ENCODE peak calls at places on chromosomes 12 and 14, in five cellular contexts. One of them, this sample, is unnamed.

GRCh38 chr12:15446798-15447197 is 124.5 kb downstream of the PTPRO start:
- DNase-seq in lower leg skin: no peak
- DNase-seq in GM06990: no peak
- DNase-seq in tibial artery: no peak
- DNase-seq in CD4-positive, alpha-beta T cell: no peak
- DNase-seq in this sample: no peak

GRCh38 chr14:51321036-51321435 is 81.0 kb downstream of the TMX1 start:
- DNase-seq in CD4-positive, alpha-beta T cell: no peak
- DNase-seq in GM06990: no peak
- DNase-seq in lower leg skin: no peak
- DNase-seq in tibial artery: no peak
- DNase-seq in this sample: no peak

GRCh38 chr14:57061009-57061711 is 207.5 kb downstream of the EXOC5 start:
- DNase-seq in GM06990: no peak
- DNase-seq in tibial artery: no peak
- DNase-seq in lower leg skin: no peak
- DNase-seq in CD4-positive, alpha-beta T cell: no peak
- DNase-seq in this sample: no peak

GRCh38 chr12:54167500-54167896 is 21.3 kb downstream of the SMUG1 start:
- DNase-seq in GM06990: no peak
- DNase-seq in lower leg skin: no peak
- DNase-seq in CD4-positive, alpha-beta T cell: no peak
- DNase-seq in tibial artery: no peak
- DNase-seq in this sample: no peak

GRCh38 chr14:68397371-68397779 is 395.5 kb downstream of the ZFP36L1 start:
- DNase-seq in tibial artery: peak
- DNase-seq in lower leg skin: peak
- DNase-seq in CD4-positive, alpha-beta T cell: no peak
- DNase-seq in GM06990: no peak
- DNase-seq in this sample: no peak

GRCh38 chr12:121829250-121829918 is 25.6 kb downstream of the SETD1B start:
- DNase-seq in CD4-positive, alpha-beta T cell: no peak
- DNase-seq in tibial artery: no peak
- DNase-seq in lower leg skin: no peak
- DNase-seq in GM06990: no peak
- DNase-seq in this sample: no peak

GRCh38 chr12:120007272-120007671 is 18.2 kb downstream of the BICDL1 start:
- DNase-seq in lower leg skin: no peak
- DNase-seq in CD4-positive, alpha-beta T cell: peak
- DNase-seq in tibial artery: no peak
- DNase-seq in GM06990: peak
- DNase-seq in this sample: no peak

GRCh38 chr12:52616680-52617402 is 1.5 kb downstream of the KRT73 start:
- DNase-seq in GM06990: no peak
- DNase-seq in lower leg skin: no peak
- DNase-seq in CD4-positive, alpha-beta T cell: no peak
- DNase-seq in tibial artery: no peak
- DNase-seq in this sample: no peak

GRCh38 chr14:73240816-73241480 is 3.6 kb downstream of the PAPLN start:
- DNase-seq in tibial artery: no peak
- DNase-seq in CD4-positive, alpha-beta T cell: no peak
- DNase-seq in lower leg skin: no peak
- DNase-seq in GM06990: no peak
- DNase-seq in this sample: no peak

GRCh38 chr12:25615119-25615518 is 62.0 kb upstream of the LMNTD1 start:
- DNase-seq in CD4-positive, alpha-beta T cell: no peak
- DNase-seq in GM06990: no peak
- DNase-seq in tibial artery: no peak
- DNase-seq in lower leg skin: no peak
- DNase-seq in this sample: no peak

GRCh38 chr14:22850944-22851790 is 14.8 kb downstream of the MMP14 start:
- DNase-seq in GM06990: no peak
- DNase-seq in CD4-positive, alpha-beta T cell: no peak
- DNase-seq in tibial artery: peak
- DNase-seq in lower leg skin: peak
- DNase-seq in this sample: no peak

GRCh38 chr12:19186722-19187661 is 57.5 kb downstream of the PLEKHA5 start:
- DNase-seq in GM06990: peak
- DNase-seq in CD4-positive, alpha-beta T cell: no peak
- DNase-seq in lower leg skin: no peak
- DNase-seq in tibial artery: no peak
- DNase-seq in this sample: no peak

GRCh38 chr12:106018286-106018685 is 120.5 kb downstream of the NUAK1 start:
- DNase-seq in lower leg skin: no peak
- DNase-seq in GM06990: no peak
- DNase-seq in tibial artery: no peak
- DNase-seq in CD4-positive, alpha-beta T cell: no peak
- DNase-seq in this sample: no peak

GRCh38 chr14:80077262-80077661 is 134.0 kb downstream of the DIO2 start:
- DNase-seq in CD4-positive, alpha-beta T cell: no peak
- DNase-seq in tibial artery: no peak
- DNase-seq in GM06990: no peak
- DNase-seq in lower leg skin: no peak
- DNase-seq in this sample: no peak

GRCh38 chr12:76143343-76144252 is 59.1 kb upstream of the NAP1L1 start:
- DNase-seq in lower leg skin: no peak
- DNase-seq in GM06990: peak
- DNase-seq in tibial artery: no peak
- DNase-seq in CD4-positive, alpha-beta T cell: no peak
- DNase-seq in this sample: no peak

DNA sequence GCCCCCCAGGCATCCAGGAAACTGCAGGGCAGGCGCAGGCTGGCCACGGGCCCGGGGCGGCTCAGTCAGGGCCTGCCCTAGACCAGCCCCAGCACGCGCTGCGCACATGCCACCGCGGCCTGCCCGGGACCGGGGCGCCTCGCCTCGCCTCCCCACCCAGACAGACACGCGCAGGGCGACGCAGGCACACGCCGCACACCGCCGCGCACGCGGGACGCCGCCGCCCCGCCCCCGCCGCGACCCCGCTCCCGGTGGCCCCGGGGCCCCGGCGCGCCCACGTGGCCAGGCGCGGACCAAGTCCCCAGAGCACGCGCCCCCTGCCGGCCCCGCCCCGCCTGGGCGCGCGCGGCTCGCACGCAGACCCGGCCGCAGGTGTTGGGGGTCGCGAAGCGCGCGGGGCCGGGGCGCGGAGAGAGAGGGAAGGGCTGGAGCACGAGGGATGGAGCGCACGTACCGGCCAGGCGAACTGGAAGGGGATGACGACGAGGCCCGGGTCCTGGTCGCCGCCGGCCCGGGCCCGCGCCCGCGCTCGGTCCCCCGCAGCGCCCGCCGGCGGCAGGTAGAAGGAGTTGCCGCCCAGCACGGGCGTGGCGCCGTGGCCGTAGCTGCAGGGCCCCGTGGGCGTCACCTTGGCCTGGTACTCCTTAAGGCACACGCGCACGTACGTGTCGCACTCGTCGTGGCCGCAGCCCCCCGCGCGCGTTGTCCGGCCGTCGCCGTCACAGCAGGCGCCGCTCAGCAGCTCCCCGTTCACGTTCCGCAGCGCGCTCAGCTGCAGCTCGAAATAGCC is 1.1 kb downstream of the JAG2 start:
- DNase-seq in lower leg skin: no peak
- DNase-seq in GM06990: peak
- DNase-seq in tibial artery: no peak
- DNase-seq in CD4-positive, alpha-beta T cell: no peak
- DNase-seq in this sample: no peak
- TF ChIP-seq CTCF in lower leg skin: no peak
- TF ChIP-seq CTCF in GM06990: no peak
- TF ChIP-seq CTCF in tibial artery: no peak
- TF ChIP-seq CTCF in CD4-positive, alpha-beta T cell: no peak
- TF ChIP-seq CTCF in this sample: peak

DNA sequence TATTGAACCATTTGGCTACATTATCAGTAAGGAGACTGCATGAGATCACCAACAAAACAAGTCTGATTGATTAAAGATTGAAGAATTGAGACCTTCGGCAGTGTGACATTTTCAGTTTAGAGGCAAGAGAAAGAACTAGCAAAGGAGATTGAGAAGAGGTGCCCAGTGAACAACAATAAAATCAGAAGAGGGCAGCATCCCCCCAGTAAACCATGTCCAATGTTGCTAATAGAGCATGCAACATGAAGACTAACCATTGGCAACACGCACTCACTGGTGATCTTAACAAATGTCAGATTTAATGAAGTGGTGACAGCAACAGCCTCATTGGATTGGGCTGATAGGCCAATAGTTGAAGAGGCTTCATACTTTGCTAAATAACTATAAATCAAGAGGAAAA is 20.7 kb upstream of the TAS2R14 start:
- DNase-seq in CD4-positive, alpha-beta T cell: no peak
- DNase-seq in tibial artery: no peak
- DNase-seq in GM06990: no peak
- DNase-seq in lower leg skin: no peak
- DNase-seq in this sample: no peak
- TF ChIP-seq CTCF in CD4-positive, alpha-beta T cell: no peak
- TF ChIP-seq CTCF in tibial artery: no peak
- TF ChIP-seq CTCF in GM06990: no peak
- TF ChIP-seq CTCF in lower leg skin: no peak
- TF ChIP-seq CTCF in this sample: no peak

DNA sequence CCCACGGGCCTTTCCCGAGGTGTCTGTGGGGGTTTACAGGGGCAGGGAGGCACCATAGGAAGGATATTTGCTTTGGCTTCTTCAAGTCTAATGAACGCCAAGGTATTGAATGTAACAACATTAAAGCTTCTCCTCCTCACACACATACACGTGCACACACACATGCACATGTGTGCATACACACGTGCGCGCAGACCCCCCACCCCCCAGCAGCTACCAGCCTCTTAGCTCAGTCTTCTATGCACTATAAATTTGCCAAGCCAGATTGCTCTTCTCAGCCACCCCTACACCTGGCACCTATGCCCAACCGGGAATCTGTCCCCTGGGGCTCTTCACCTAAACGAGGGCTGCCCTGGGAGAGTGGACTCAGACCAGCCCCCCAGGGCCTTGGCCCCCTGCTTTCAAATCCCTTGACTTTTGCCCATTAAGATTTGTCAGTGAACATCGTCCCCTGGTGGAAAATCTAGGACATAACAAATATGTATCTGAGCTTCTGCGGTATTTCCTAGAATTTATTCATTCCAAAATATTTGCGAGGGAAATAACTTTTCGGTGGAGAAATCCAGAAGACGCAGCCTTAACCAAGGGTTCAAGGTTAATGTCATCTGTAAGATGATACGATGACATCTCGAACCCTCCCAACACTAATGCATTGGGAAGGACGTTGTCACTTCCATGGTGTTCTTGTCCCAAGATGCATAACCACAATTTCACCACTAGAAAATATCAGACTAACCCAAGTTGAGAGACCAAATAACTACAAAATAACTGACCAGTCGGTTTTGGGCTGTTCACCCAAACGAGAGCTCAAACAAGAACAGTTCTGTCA is 330.4 kb downstream of the MED13L start:
- DNase-seq in GM06990: no peak
- DNase-seq in CD4-positive, alpha-beta T cell: no peak
- DNase-seq in lower leg skin: no peak
- DNase-seq in tibial artery: no peak
- DNase-seq in this sample: no peak
- TF ChIP-seq CTCF in GM06990: peak
- TF ChIP-seq CTCF in CD4-positive, alpha-beta T cell: no peak
- TF ChIP-seq CTCF in lower leg skin: no peak
- TF ChIP-seq CTCF in tibial artery: no peak
- TF ChIP-seq CTCF in this sample: peak

GRCh38 chr12:51190820-51191219 is 17.9 kb upstream of the TFCP2 start:
- DNase-seq in GM06990: no peak
- DNase-seq in tibial artery: no peak
- DNase-seq in CD4-positive, alpha-beta T cell: no peak
- DNase-seq in lower leg skin: no peak
- DNase-seq in this sample: no peak

GRCh38 chr12:51191516-51192283 is 18.8 kb upstream of the TFCP2 start:
- DNase-seq in GM06990: no peak
- DNase-seq in tibial artery: no peak
- DNase-seq in CD4-positive, alpha-beta T cell: no peak
- DNase-seq in lower leg skin: no peak
- DNase-seq in this sample: no peak

GRCh38 chr12:51189790-51190355 is 16.9 kb upstream of the TFCP2 start:
- DNase-seq in CD4-positive, alpha-beta T cell: no peak
- DNase-seq in tibial artery: no peak
- DNase-seq in lower leg skin: no peak
- DNase-seq in GM06990: no peak
- DNase-seq in this sample: no peak

GRCh38 chr12:51195841-51196240 is 22.0 kb downstream of the POU6F1 start:
- DNase-seq in GM06990: no peak
- DNase-seq in lower leg skin: no peak
- DNase-seq in CD4-positive, alpha-beta T cell: no peak
- DNase-seq in tibial artery: no peak
- DNase-seq in this sample: no peak

DNA sequence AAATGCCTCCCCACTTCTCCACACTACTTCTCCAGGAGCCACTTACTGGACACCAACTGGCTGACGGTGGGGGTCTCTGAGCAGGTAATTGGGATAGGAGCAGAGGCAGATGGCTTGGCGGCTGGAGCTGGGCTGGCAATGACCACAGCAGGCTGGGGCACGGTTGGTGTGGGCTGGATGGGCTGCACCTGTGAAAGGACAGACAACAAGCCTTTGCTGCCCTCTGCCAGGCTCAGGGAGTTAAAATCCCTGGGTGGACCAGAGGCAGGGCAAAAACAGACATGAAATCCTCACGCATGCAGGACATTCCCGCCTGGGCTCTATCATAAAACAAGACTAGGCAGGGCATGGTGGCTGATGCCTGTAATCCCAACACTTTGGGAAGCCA is 19.3 kb upstream of the TFCP2 start:
- DNase-seq in CD4-positive, alpha-beta T cell: no peak
- DNase-seq in tibial artery: no peak
- DNase-seq in GM06990: no peak
- DNase-seq in lower leg skin: no peak
- DNase-seq in this sample: no peak
- TF ChIP-seq CTCF in CD4-positive, alpha-beta T cell: no peak
- TF ChIP-seq CTCF in tibial artery: no peak
- TF ChIP-seq CTCF in GM06990: no peak
- TF ChIP-seq CTCF in lower leg skin: no peak
- TF ChIP-seq CTCF in this sample: no peak

DNA sequence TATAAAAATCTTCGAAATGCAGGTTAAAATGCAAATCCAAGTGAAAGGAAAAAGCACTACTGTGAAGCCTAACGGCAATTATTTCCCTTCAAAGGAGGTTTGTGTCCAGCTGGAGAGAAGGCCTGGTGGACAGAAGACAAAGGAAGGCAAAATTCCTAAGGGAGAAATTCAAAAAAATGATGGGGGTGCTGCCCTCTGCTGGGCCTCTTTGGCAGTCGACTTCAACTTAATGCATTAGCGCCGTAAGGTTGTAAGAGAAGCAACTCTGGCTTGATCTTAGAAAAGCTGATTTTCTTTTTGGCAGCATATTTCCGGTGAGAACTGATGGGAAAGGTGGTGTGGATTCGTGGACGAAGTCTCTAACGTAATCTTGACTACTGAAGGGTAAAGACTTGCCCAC is 34.3 kb upstream of the CHFR start:
- DNase-seq in GM06990: no peak
- DNase-seq in lower leg skin: no peak
- DNase-seq in tibial artery: no peak
- DNase-seq in CD4-positive, alpha-beta T cell: no peak
- DNase-seq in this sample: no peak
- TF ChIP-seq CTCF in GM06990: no peak
- TF ChIP-seq CTCF in lower leg skin: no peak
- TF ChIP-seq CTCF in tibial artery: no peak
- TF ChIP-seq CTCF in CD4-positive, alpha-beta T cell: no peak
- TF ChIP-seq CTCF in this sample: peak

GRCh38 chr12:57726884-57727757 is 11.4 kb downstream of the AGAP2 start:
- DNase-seq in GM06990: no peak
- DNase-seq in tibial artery: no peak
- DNase-seq in lower leg skin: peak
- DNase-seq in CD4-positive, alpha-beta T cell: no peak
- DNase-seq in this sample: peak
- TF ChIP-seq CTCF in GM06990: no peak
- TF ChIP-seq CTCF in tibial artery: peak
- TF ChIP-seq CTCF in lower leg skin: no peak
- TF ChIP-seq CTCF in CD4-positive, alpha-beta T cell: no peak
- TF ChIP-seq CTCF in this sample: peak

GRCh38 chr14:106442857-106443256 is 916.5 kb downstream of the TMEM121 start:
- DNase-seq in lower leg skin: no peak
- DNase-seq in GM06990: peak
- DNase-seq in tibial artery: no peak
- DNase-seq in CD4-positive, alpha-beta T cell: peak
- DNase-seq in this sample: no peak
- TF ChIP-seq CTCF in lower leg skin: no peak
- TF ChIP-seq CTCF in GM06990: peak
- TF ChIP-seq CTCF in tibial artery: no peak
- TF ChIP-seq CTCF in CD4-positive, alpha-beta T cell: peak
- TF ChIP-seq CTCF in this sample: no peak